ENCODE peak calls at places on chromosomes 6 and 20, in seven cellular contexts. One of them, this sample, is unnamed.

GRCh38 chr6:129491436-129491835 is 218.5 kb downstream of the ARHGAP18 start:
- DNase-seq in HTR-8/SVneo: no peak
- DNase-seq in AG09309: no peak
- DNase-seq in activated gamma-delta T cell treated with Interleukin-2 at 50 U/mL for 16 hours: no peak
- DNase-seq in T-helper 2 cell: no peak
- DNase-seq in occipital lobe: no peak
- DNase-seq in astrocyte of the spinal cord: no peak
- DNase-seq in this sample: no peak

GRCh38 chr6:116111552-116112528 is 11.2 kb downstream of the NT5DC1 start:
- DNase-seq in HTR-8/SVneo: no peak
- DNase-seq in AG09309: no peak
- DNase-seq in activated gamma-delta T cell treated with Interleukin-2 at 50 U/mL for 16 hours: no peak
- DNase-seq in T-helper 2 cell: no peak
- DNase-seq in occipital lobe: no peak
- DNase-seq in astrocyte of the spinal cord: peak; percentile 39
- DNase-seq in this sample: no peak

GRCh38 chr6:29729774-29730328 is 6.6 kb downstream of the HLA-F start:
- DNase-seq in HTR-8/SVneo: no peak
- DNase-seq in AG09309: no peak
- DNase-seq in activated gamma-delta T cell treated with Interleukin-2 at 50 U/mL for 16 hours: no peak
- DNase-seq in T-helper 2 cell: no peak
- DNase-seq in occipital lobe: no peak
- DNase-seq in astrocyte of the spinal cord: no peak
- DNase-seq in this sample: no peak

GRCh38 chr20:8474027-8474668 is 342.1 kb downstream of the PLCB1 start:
- DNase-seq in HTR-8/SVneo: no peak
- DNase-seq in AG09309: no peak
- DNase-seq in activated gamma-delta T cell treated with Interleukin-2 at 50 U/mL for 16 hours: no peak
- DNase-seq in T-helper 2 cell: no peak
- DNase-seq in occipital lobe: no peak
- DNase-seq in astrocyte of the spinal cord: no peak
- DNase-seq in this sample: no peak

GRCh38 chr6:151917531-151918329 is 110.2 kb downstream of the ESR1 start:
- DNase-seq in HTR-8/SVneo: no peak
- DNase-seq in AG09309: no peak
- DNase-seq in activated gamma-delta T cell treated with Interleukin-2 at 50 U/mL for 16 hours: no peak
- DNase-seq in T-helper 2 cell: no peak
- DNase-seq in occipital lobe: no peak
- DNase-seq in astrocyte of the spinal cord: no peak
- DNase-seq in this sample: no peak

GRCh38 chr6:166955865-166956443 is 396 bp downstream of the RNASET2 start:
- DNase-seq in HTR-8/SVneo: no peak
- DNase-seq in AG09309: no peak
- DNase-seq in activated gamma-delta T cell treated with Interleukin-2 at 50 U/mL for 16 hours: no peak
- DNase-seq in T-helper 2 cell: peak; percentile 20
- DNase-seq in occipital lobe: no peak
- DNase-seq in astrocyte of the spinal cord: peak; percentile 16
- DNase-seq in this sample: no peak

GRCh38 chr6:9766240-9766915 is 648.5 kb downstream of the TFAP2A start:
- DNase-seq in HTR-8/SVneo: peak; percentile 51
- DNase-seq in AG09309: peak; percentile 84
- DNase-seq in activated gamma-delta T cell treated with Interleukin-2 at 50 U/mL for 16 hours: no peak
- DNase-seq in T-helper 2 cell: no peak
- DNase-seq in occipital lobe: no peak
- DNase-seq in astrocyte of the spinal cord: peak; percentile 44
- DNase-seq in this sample: no peak

GRCh38 chr6:156809034-156809433 is 31.9 kb downstream of the ARID1B start:
- DNase-seq in HTR-8/SVneo: no peak
- DNase-seq in AG09309: peak; percentile 27
- DNase-seq in activated gamma-delta T cell treated with Interleukin-2 at 50 U/mL for 16 hours: no peak
- DNase-seq in T-helper 2 cell: no peak
- DNase-seq in occipital lobe: no peak
- DNase-seq in astrocyte of the spinal cord: peak; percentile 37
- DNase-seq in this sample: no peak

GRCh38 chr20:44080646-44081267 is 106.2 kb downstream of the JPH2 start:
- DNase-seq in HTR-8/SVneo: peak; percentile 97
- DNase-seq in AG09309: no peak
- DNase-seq in activated gamma-delta T cell treated with Interleukin-2 at 50 U/mL for 16 hours: peak; percentile 80
- DNase-seq in T-helper 2 cell: no peak
- DNase-seq in occipital lobe: peak; percentile 40
- DNase-seq in astrocyte of the spinal cord: peak; percentile 78
- DNase-seq in this sample: no peak

GRCh38 chr6:11067348-11067747 is 23.2 kb upstream of the ELOVL2 start:
- DNase-seq in HTR-8/SVneo: no peak
- DNase-seq in AG09309: no peak
- DNase-seq in activated gamma-delta T cell treated with Interleukin-2 at 50 U/mL for 16 hours: no peak
- DNase-seq in T-helper 2 cell: no peak
- DNase-seq in occipital lobe: no peak
- DNase-seq in astrocyte of the spinal cord: no peak
- DNase-seq in this sample: no peak

This sample was measured in NCI-H1048.